ENCODE peak calls at places on chromosomes 12 and 14, in five cellular contexts. K, J, X, S and R are unnamed samples.

GRCh38 chr12:51086933-51087332 is 3.5 kb upstream of the CSRNP2 start:
- DNase-seq in K (no peak), J (no peak), X (no peak), S (no peak), R (no peak)

GRCh38 chr12:132886529-132887477 is 602 bp downstream of the CHFR start:
- DNase-seq in K (no peak), J (no peak), X (peak), S (no peak), R (no peak)

GRCh38 chr14:43687866-43688265 is 819.2 kb downstream of the FSCB start:
- DNase-seq in K (no peak), J (no peak), X (no peak), S (no peak), R (no peak)

GRCh38 chr12:3491938-3492867 is 1.2 kb downstream of the PRMT8 start:
- DNase-seq in K (no peak), J (peak), X (peak), S (peak), R (peak)

GRCh38 chr14:103281496-103282231 is 52.4 kb upstream of the EIF5 start:
- DNase-seq in K (no peak), J (no peak), X (peak), S (peak), R (no peak)

GRCh38 chr12:45434094-45434493 is 218.2 kb downstream of the ANO6 start:
- DNase-seq in K (no peak), J (no peak), X (no peak), S (no peak), R (no peak)

GRCh38 chr14:102363182-102363952 is 626 bp downstream of the TECPR2 start:
- DNase-seq in K (no peak), J (peak), X (no peak), S (no peak), R (peak)

GRCh38 chr12:75921687-75922289 is 109.8 kb downstream of the PHLDA1 start:
- DNase-seq in K (no peak), J (no peak), X (no peak), S (no peak), R (no peak)

GRCh38 chr12:26857465-26858176 is 24.6 kb upstream of the ITPR2 start:
- DNase-seq in K (no peak), J (no peak), X (no peak), S (peak), R (no peak)

GRCh38 chr12:53757095-53757770 is 5.5 kb upstream of the CISTR start:
- DNase-seq in K (no peak), J (peak), X (peak), S (peak), R (peak)

GRCh38 chr12:64625243-64626077 is 15.2 kb downstream of the RASSF3 start:
- DNase-seq in K (peak), J (peak), X (peak), S (peak), R (peak)

GRCh38 chr12:120598674-120599463 is 17.7 kb upstream of the POP5 start:
- DNase-seq in K (no peak), J (no peak), X (peak), S (no peak), R (peak)

GRCh38 chr12:69556383-69556782 is 28.9 kb upstream of the CCT2 start:
- DNase-seq in K (no peak), J (no peak), X (peak), S (no peak), R (no peak)

GRCh38 chr12:131276501-131277185 is 322.9 kb downstream of the ADGRD1 start:
- DNase-seq in K (no peak), J (no peak), X (no peak), S (no peak), R (no peak)

GRCh38 chr12:53474819-53475218 is 22.9 kb downstream of the PCBP2 start:
- DNase-seq in K (no peak), J (no peak), X (no peak), S (no peak), R (no peak)

GRCh38 chr12:117936722-117937484 is 31.9 kb downstream of the KSR2 start:
- DNase-seq in K (no peak), J (no peak), X (no peak), S (no peak), R (no peak)

GRCh38 chr12:6833189-6833890 is 5.1 kb downstream of the P3H3 start:
- DNase-seq in K (no peak), J (no peak), X (no peak), S (no peak), R (no peak)

GRCh38 chr12:67677166-67677565 is 28.6 kb downstream of the DYRK2 start:
- DNase-seq in K (no peak), J (no peak), X (no peak), S (no peak), R (no peak)

GRCh38 chr12:78898416-78898815 is 33.8 kb downstream of the SYT1 start:
- DNase-seq in K (no peak), J (no peak), X (no peak), S (peak), R (no peak)
- TF ChIP-seq REST in K (no peak), J (no peak), X (no peak), S (no peak), R (no peak)

DNA sequence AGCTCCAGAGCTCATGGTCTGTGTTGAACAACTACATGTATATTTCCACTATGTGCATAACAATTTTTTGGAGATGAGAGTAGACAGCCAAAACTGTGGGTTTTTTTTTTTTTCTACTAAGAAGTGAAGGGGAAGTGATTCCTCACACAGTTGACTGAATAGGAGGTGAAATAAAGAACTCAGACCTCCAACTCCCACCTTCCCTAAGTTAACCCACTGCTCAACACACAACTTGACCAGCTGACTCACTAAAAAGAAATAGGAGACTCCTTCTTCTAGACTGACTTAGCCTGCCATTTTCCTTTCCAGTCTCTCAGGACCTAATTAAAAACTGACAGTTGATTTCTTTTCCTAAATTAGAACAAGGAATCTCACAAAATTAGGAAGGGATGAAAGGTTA is 1.7 kb downstream of the M6PR start:
- DNase-seq in K (no peak), J (no peak), X (no peak), S (no peak), R (no peak)
- H3K4me3 ChIP-seq in K (peak), J (peak), X (peak), S (peak), R (peak)

GRCh38 chr12:109529618-109530300 is 43.5 kb downstream of the MMAB start:
- DNase-seq in K (no peak), J (no peak), X (no peak), S (no peak), R (no peak)

GRCh38 chr12:109530301-109530685 is 43.0 kb downstream of the MMAB start:
- DNase-seq in K (no peak), J (no peak), X (no peak), S (no peak), R (no peak)

GRCh38 chr12:109533487-109533740 is 39.9 kb downstream of the MMAB start:
- DNase-seq in K (no peak), J (no peak), X (no peak), S (no peak), R (no peak)

GRCh38 chr12:109532721-109533486 is 40.4 kb downstream of the MMAB start:
- DNase-seq in K (no peak), J (no peak), X (no peak), S (no peak), R (no peak)

DNA sequence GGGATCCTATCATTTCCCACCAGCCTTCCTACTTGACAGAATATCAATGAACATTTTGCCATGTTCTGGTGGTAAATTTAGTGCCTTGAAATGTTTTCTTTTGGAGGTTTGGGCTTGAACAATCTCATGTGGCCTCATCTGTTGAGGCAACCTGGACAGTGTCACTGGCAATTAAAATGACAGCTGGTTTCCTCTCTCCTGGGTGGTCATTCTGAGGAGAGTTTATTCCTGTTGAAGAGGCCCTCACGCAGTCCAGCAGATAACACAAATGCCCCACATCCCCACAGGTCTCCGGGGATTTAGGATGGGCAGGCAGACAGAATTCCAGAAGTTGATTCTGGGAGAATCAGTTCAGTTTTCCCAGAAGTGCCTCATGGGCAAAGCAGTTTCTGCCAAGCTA is 41.9 kb downstream of the MMAB start:
- DNase-seq in K (no peak), J (no peak), X (no peak), S (peak), R (no peak)
- TF ChIP-seq GABPA in K (no peak), J (no peak), X (no peak), S (no peak), R (no peak)

GRCh38 chr14:61860294-61860918 is 98.2 kb downstream of the SNAPC1 start:
- DNase-seq in K (peak), J (peak), X (peak), S (peak), R (no peak)
- TF ChIP-seq REST in K (no peak), J (no peak), X (no peak), S (no peak), R (no peak)

GRCh38 chr14:54489731-54490447 is 1.1 kb upstream of the GMFB start:
- DNase-seq in K (no peak), J (no peak), X (no peak), S (no peak), R (no peak)
- H3K4me3 ChIP-seq in K (peak), J (peak), X (peak), S (peak), R (no peak)

GRCh38 chr12:81991868-81992267 is 232.7 kb upstream of the PPFIA2 start:
- DNase-seq in K (no peak), J (no peak), X (no peak), S (no peak), R (no peak)

GRCh38 chr12:81987351-81987750 is 228.2 kb upstream of the PPFIA2 start:
- DNase-seq in K (no peak), J (no peak), X (no peak), S (no peak), R (no peak)

DNA sequence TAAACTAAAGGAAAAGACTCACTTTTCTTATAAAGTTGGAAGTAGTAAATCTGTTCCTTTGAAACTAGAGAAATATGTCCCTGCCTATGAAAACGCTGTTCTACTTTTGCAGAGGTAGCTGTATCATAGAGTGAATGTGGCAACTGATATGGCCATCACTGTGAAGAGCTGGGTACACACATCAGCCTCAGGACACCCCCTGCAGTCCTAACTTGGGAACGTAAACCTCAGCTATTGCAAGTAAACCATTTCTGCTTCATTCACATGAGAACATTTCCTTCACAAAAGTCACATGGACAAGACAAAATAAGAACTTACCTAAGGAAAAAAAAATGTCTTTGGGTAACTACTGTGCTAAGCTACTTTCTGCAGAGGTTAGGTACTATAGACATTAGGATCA is 233.3 kb upstream of the PPFIA2 start:
- DNase-seq in K (no peak), J (no peak), X (no peak), S (peak), R (peak)
- TF ChIP-seq GABPA in K (no peak), J (no peak), X (no peak), S (no peak), R (no peak)

GRCh38 chr14:55005071-55005470 is 21.8 kb downstream of the WDHD1 start:
- DNase-seq in K (no peak), J (no peak), X (no peak), S (no peak), R (no peak)

DNA sequence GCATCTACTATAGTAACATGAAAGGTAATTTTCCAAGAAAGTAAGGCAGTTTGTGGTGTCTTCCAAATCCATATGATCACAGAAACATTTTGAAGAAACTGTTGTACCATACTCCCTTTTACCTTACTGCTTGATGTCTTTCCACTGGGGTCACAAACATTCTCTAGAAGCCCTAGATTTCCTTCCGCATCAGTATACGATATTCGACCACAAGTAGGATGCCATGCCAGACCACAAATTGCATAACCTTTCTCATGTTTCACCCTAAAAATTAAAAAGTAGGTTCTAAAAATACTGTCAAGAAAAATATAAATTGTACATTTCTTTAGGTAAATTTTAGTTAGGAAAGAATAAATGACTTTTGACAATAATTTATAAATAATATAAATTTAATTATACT is 26.5 kb downstream of the WDHD1 start:
- DNase-seq in K (no peak), J (no peak), X (no peak), S (no peak), R (peak)
- TF ChIP-seq REST in K (no peak), J (no peak), X (no peak), S (no peak), R (no peak)

GRCh38 chr12:49662998-49663843 is 39.9 kb downstream of the PRPF40B start:
- DNase-seq in K (peak), J (peak), X (peak), S (peak), R (peak)
- H3K4me3 ChIP-seq in K (peak), J (no peak), X (no peak), S (no peak), R (no peak)

GRCh38 chr14:98903371-98903770 is 368.6 kb downstream of the BCL11B start:
- DNase-seq in K (no peak), J (no peak), X (no peak), S (no peak), R (no peak)

GRCh38 chr14:98907981-98908544 is 363.9 kb downstream of the BCL11B start:
- DNase-seq in K (no peak), J (no peak), X (no peak), S (no peak), R (no peak)

GRCh38 chr14:98904677-98905076 is 367.3 kb downstream of the BCL11B start:
- DNase-seq in K (no peak), J (no peak), X (no peak), S (no peak), R (no peak)

GRCh38 chr14:98907271-98907670 is 364.7 kb downstream of the BCL11B start:
- DNase-seq in K (no peak), J (no peak), X (no peak), S (no peak), R (no peak)

DNA sequence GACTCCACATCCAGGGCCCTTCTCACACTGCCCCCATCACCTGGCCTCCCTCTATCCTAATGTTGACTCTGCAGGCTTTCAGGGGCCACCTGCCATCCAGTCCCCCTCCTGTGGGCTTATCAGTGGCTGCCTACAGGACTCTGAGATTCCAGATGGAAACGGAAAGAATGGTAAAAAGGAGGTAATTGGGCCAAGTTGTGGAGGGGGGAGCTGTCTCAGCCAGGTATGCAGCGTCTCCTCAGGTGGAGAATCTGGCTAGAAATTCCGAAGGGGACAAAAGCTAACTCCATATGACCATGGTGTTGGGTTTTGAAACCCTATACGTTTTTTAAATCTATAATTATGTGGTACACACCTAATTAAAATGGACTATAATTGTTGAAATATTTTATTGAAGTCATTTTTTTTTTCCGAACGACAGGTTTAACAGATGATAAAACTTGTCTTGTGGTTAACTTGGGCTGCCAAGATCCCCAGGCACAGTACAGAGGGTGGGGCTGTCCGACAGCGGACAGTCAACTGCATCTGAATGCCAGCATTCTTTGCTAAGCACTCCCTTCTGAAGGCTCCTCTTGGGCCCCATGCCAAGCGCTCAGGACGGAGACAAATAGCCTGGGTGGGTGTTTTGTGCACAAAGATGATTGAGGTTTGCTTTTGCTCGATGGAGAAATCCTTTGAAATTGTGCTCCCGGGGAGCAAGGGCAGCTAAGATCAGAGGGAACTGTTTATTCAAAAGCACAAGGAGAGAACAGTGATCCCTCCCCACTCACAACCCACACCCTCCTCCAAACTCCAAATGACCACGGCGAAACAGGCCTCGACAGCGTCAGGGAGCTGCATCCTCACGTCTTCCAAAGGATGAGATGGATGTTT is 365.6 kb downstream of the BCL11B start:
- DNase-seq in K (no peak), J (no peak), X (peak), S (no peak), R (no peak)
- TF ChIP-seq GABPA in K (no peak), J (no peak), X (no peak), S (no peak), R (no peak)